ENCODE peak calls at places on chromosomes 16 and 17, in seven cellular contexts. E is naive thymus-derived CD4-positive, alpha-beta T cell; Y is activated naive CD4-positive, alpha-beta T cell treated with anti-CD3 and anti-CD28 coated beads for 36 hours; M is NCI-H1092; W is foreskin fibroblast; D is NCI-H460; P is Panc1. X is an unnamed sample.

GRCh38 chr16:50272687-50273381 is 6.5 kb downstream of the ADCY7 start:
- DNase-seq in E (no peak), Y (no peak), M (no peak), W (no peak), D (no peak), P (no peak), X (no peak)

GRCh38 chr16:20987049-20987448 is 86.5 kb downstream of the LYRM1 start:
- DNase-seq in E (no peak), Y (no peak), M (no peak), W (no peak), D (no peak), P (no peak), X (no peak)

GRCh38 chr17:7956208-7956965 is 24.4 kb downstream of the CNTROB start:
- DNase-seq in E (no peak), Y (no peak), M (no peak), W (no peak), D (no peak), P (no peak), X (no peak)

GRCh38 chr16:78792952-78793351 is 693.5 kb downstream of the WWOX start:
- DNase-seq in E (no peak), Y (no peak), M (no peak), W (no peak), D (no peak), P (no peak), X (no peak)

GRCh38 chr17:3030096-3030495 is 33.3 kb downstream of the OR1D5 start:
- DNase-seq in E (no peak), Y (no peak), M (no peak), W (peak), D (peak), P (peak), X (peak)

GRCh38 chr17:19338031-19338990 is 24.2 kb downstream of the B9D1 start:
- DNase-seq in E (peak), Y (peak), M (no peak), W (no peak), D (no peak), P (no peak), X (no peak)

GRCh38 chr17:54948380-54948779 is 20.1 kb downstream of the COX11 start:
- DNase-seq in E (no peak), Y (no peak), M (no peak), W (peak), D (no peak), P (peak), X (no peak)

GRCh38 chr17:18100616-18101015 is 7.9 kb upstream of the MYO15A start:
- DNase-seq in E (no peak), Y (no peak), M (no peak), W (no peak), D (no peak), P (no peak), X (no peak)

GRCh38 chr17:81842725-81843504 is 8.1 kb upstream of the PPP1R27 start:
- DNase-seq in E (no peak), Y (no peak), M (no peak), W (peak), D (no peak), P (no peak), X (no peak)

GRCh38 chr16:12082207-12082606 is 105.7 kb downstream of the SNX29 start:
- DNase-seq in E (no peak), Y (peak), M (no peak), W (no peak), D (no peak), P (no peak), X (no peak)

GRCh38 chr17:47265983-47266541 is 12.4 kb downstream of the ITGB3 start:
- DNase-seq in E (no peak), Y (no peak), M (no peak), W (peak), D (no peak), P (no peak), X (no peak)

GRCh38 chr16:81181013-81181720 is 57.3 kb upstream of the BCO1 start:
- DNase-seq in E (no peak), Y (no peak), M (no peak), W (peak), D (peak), P (peak), X (peak)

GRCh38 chr17:78697122-78697845 is 84.8 kb downstream of the CYTH1 start:
- DNase-seq in E (no peak), Y (no peak), M (no peak), W (no peak), D (no peak), P (no peak), X (no peak)

GRCh38 chr17:31008374-31009035 is 37.7 kb downstream of the RNF135 start:
- DNase-seq in E (peak), Y (peak), M (peak), W (peak), D (no peak), P (no peak), X (no peak)

GRCh38 chr17:76554131-76554530 is 14.3 kb downstream of the PRCD start:
- DNase-seq in E (no peak), Y (no peak), M (peak), W (no peak), D (no peak), P (no peak), X (no peak)

X was measured in glomerular endothelial cell.